ENCODE peak calls at places on chromosome 15, in five cellular contexts. Z is suprapubic skin, B is tibial nerve, T is IMR-90, O is ovary. I is an unnamed sample.

GRCh38 chr15:52523192-52523591 is 5.5 kb downstream of the MYO5A start:
- DNase-seq in Z (no peak), B (no peak), T (peak; percentile 93), O (no peak), I (no peak)

GRCh38 chr15:26298010-26298661 is 435.0 kb upstream of the ATP10A start:
- DNase-seq in Z (no peak), B (no peak), T (no peak), O (no peak), I (no peak)

GRCh38 chr15:72178976-72179585 is 18.5 kb downstream of the GRAMD2A start:
- DNase-seq in Z (no peak), B (no peak), T (no peak), O (no peak), I (no peak)

GRCh38 chr15:88636039-88636438 is 2.8 kb upstream of the ISG20 start:
- DNase-seq in Z (no peak), B (no peak), T (no peak), O (no peak), I (no peak)

GRCh38 chr15:33738941-33739664 is 229.2 kb upstream of the CHRM5 start:
- DNase-seq in Z (no peak), B (no peak), T (no peak), O (no peak), I (no peak)

GRCh38 chr15:52139599-52140462 is 27.3 kb upstream of the BCL2L10 start:
- DNase-seq in Z (peak; percentile 85), B (peak; percentile 74), T (peak; percentile 62), O (peak; percentile 79), I (peak; percentile 76)

GRCh38 chr15:45795487-45796069 is 160.7 kb downstream of the SQOR start:
- DNase-seq in Z (no peak), B (no peak), T (peak; percentile 24), O (no peak), I (no peak)

GRCh38 chr15:72136170-72137051 is 18.2 kb downstream of the SENP8 start:
- DNase-seq in Z (no peak), B (no peak), T (no peak), O (no peak), I (no peak)

GRCh38 chr15:73021139-73021621 is 31.1 kb upstream of the NEO1 start:
- DNase-seq in Z (no peak), B (no peak), T (no peak), O (no peak), I (no peak)

GRCh38 chr15:57327985-57328471 is 48.3 kb upstream of the CGNL1 start:
- DNase-seq in Z (no peak), B (no peak), T (peak; percentile 99), O (no peak), I (peak; percentile 42)

GRCh38 chr15:29518442-29518841 is 248.8 kb upstream of the NSMCE3 start:
- DNase-seq in Z (no peak), B (no peak), T (no peak), O (no peak), I (no peak)

GRCh38 chr15:85379403-85380131 is 836 bp upstream of the AKAP13 start:
- DNase-seq in Z (no peak), B (no peak), T (no peak), O (no peak), I (no peak)

GRCh38 chr15:45091581-45091980 is 22.4 kb downstream of the DUOX2 start:
- DNase-seq in Z (no peak), B (no peak), T (no peak), O (peak; percentile 4), I (no peak)

GRCh38 chr15:27827336-27827735 is 271.8 kb downstream of the OCA2 start:
- DNase-seq in Z (no peak), B (no peak), T (peak; percentile 9), O (no peak), I (no peak)

GRCh38 chr15:49235446-49236207 is 65.6 kb downstream of the GALK2 start:
- DNase-seq in Z (no peak), B (peak; percentile 19), T (peak; percentile 92), O (peak; percentile 61), I (peak; percentile 69)

GRCh38 chr15:35838422-35839150 is 292.6 kb upstream of the DPH6 start:
- DNase-seq in Z (no peak), B (no peak), T (no peak), O (no peak), I (no peak)

GRCh38 chr15:59532770-59533379 is 78.7 kb upstream of the GCNT3 start:
- DNase-seq in Z (no peak), B (no peak), T (peak; percentile 21), O (peak; percentile 36), I (no peak)

GRCh38 chr15:77426871-77427270 is 6.2 kb downstream of the HMG20A start:
- DNase-seq in Z (no peak), B (no peak), T (no peak), O (no peak), I (no peak)

DNA sequence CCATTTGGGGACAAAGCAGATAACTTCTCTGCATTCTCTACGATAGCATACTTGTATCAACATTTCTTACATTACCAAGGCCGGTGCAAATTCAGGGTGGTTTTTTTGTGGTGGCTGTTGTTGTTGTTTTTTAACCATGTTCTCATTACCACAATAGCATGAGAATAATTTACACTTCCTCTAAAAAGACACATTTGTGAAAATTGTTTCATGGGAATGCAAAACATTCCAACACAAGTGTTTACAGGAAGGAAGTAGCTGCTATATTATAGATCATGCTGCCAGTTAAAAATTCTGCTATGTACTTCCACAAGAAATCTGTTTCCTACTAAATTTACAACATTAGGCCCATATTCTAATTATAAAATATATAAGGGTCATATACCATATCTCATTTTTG is 60.3 kb downstream of the UACA start:
- DNase-seq in Z (no peak), B (no peak), T (no peak), O (no peak), I (no peak)
- H3K4me3 ChIP-seq in Z (no peak overlapping the region), B (no peak overlapping the region), T (no peak overlapping the region), O (no peak overlapping the region), I (no peak overlapping the region)

GRCh38 chr15:75648156-75649000 is 666 bp downstream of the SNX33 start:
- DNase-seq in Z (no peak), B (no peak), T (no peak), O (peak; percentile 80), I (peak; percentile 63)

GRCh38 chr15:75649045-75649761 is 1.5 kb downstream of the SNX33 start:
- DNase-seq in Z (no peak), B (no peak), T (no peak), O (no peak), I (no peak)

GRCh38 chr15:75646944-75647364 is 758 bp upstream of the SNX33 start:
- DNase-seq in Z (no peak), B (no peak), T (no peak), O (no peak), I (no peak)

GRCh38 chr15:75646112-75646943 is 1.4 kb upstream of the SNX33 start:
- DNase-seq in Z (no peak), B (no peak), T (no peak), O (no peak), I (no peak)

GRCh38 chr15:75647370-75648155 is at the start of gene SNX33:
- DNase-seq in Z (peak; percentile 92), B (peak; percentile 63), T (peak; percentile 89), O (peak; percentile 89), I (peak; percentile 83)
- TF ChIP-seq POLR2A in Z (no peak), B (peak; percentile 64), T (peak; percentile 84), O (peak; percentile 60), I (no peak)

GRCh38 chr15:101389362-101389761 is 94.3 kb upstream of the SNRPA1 start:
- DNase-seq in Z (peak; percentile 74), B (no peak), T (no peak), O (no peak), I (no peak)
- H3K4me1 ChIP-seq in Z (no peaks in the 10 kb centered on the region), B (no peaks in the 10 kb centered on the region), T (no peaks in the 10 kb centered on the region), O (no peaks in the 10 kb centered on the region), I (no peaks in the 10 kb centered on the region)

DNA sequence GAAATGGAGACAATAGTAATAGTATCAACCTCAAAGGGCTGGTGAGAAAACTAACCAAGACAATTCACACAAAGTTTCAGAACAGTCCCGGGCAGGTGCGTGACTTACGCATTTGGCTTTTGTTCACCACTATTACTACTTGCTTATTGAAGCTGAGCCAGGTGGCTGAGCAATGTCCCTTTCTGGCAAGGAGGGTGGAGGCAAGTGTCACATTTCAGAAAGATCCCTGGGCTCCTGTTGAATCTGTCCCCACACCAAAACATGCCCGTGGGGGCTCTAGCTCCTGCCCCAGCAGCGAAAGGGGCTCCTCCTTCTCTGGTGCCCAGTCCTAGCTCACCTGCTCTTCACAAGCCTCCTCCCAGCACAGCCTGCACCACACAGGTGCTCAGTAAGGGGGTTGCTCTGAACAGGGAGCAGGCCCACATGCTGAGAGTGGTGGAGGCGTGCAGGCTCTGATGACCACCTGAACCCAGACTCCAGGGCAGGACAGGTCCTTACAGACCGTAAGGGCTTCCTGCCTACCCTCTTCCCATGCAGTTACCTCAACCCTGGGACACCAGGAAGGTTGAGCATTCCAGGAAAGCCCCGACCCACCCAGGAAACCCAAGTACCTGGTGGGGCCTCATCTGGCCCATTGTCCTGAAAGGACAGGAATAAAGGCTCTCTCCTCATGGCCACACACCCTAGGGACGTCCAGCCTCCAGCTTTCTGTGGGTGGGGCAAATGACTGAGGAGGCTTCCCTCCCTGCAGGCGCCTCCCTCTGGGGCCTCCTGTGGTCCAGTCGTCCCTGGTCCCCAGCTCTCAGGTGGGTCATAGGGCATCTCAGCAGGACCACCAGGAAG is 32.6 kb downstream of the SEMA7A start:
- DNase-seq in Z (no peak), B (no peak), T (no peak), O (no peak), I (no peak)
- H3K4me3 ChIP-seq in Z (no peak overlapping the region), B (no peak overlapping the region), T (no peak overlapping the region), O (no peak overlapping the region), I (no peak overlapping the region)

DNA sequence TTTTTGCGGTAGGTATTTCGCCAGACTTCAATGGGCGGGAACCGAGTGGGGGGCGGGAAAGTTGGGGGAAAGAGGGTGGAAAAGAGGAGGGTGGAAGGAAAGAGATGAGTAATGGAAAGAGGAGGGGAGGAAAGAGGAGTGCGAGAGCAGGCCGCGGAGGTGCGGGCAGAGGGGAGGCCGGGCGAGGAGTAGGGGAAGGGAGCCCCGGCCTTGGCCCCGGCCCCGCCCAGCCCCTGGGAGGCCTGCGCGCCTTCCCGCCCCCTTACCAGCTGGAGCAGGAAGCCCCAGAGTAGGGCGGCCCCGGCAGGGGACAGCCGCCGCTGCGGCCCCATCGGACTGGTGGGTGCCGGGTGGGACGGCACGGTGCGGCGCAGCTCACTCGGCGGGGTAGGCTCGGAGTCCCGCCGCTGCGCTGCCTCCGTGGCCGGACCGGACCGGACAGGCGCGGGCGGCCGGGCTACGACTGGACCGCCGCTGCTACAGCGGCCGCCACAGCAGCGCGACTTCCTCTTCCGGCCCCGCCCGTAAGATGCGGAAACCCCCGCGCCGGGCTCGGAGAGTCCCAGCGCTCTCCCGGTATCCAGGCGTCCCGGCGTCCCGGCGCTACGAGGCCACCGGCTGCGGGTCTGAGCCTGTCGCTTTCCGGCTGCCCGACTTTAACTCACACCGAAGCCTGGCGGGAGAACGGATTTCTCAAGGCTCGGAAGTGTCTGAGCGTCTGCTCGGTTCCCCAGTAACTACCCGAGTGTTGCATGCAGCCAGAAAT is at the start of gene SPPL2A:
- DNase-seq in Z (peak; percentile 92), B (peak; percentile 48), T (peak; percentile 84), O (peak; percentile 88), I (peak; percentile 76)
- TF ChIP-seq POLR2A in Z (peak; percentile 73), B (peak; percentile 80), T (peak; percentile 79), O (peak; percentile 71), I (peak; percentile 89)

GRCh38 chr15:78950906-78951840 is 6.3 kb upstream of the CTSH start:
- DNase-seq in Z (no peak), B (no peak), T (peak; percentile 48), O (no peak), I (no peak)
- H3K4me1 ChIP-seq in Z (peaks cover 13% of the 10 kb centered on the region), B (peaks cover 16% of the 10 kb centered on the region), T (no peaks in the 10 kb centered on the region), O (peaks cover 2% of the 10 kb centered on the region), I (no peaks in the 10 kb centered on the region)

I was measured in uterus.